ENCODE peak calls at places on chromosomes 6 and 20, in eight cellular contexts. P, W, I, C, M, K, V and L are unnamed samples.

GRCh38 chr6:21665436-21666199 is 72.1 kb downstream of the SOX4 start:
- DNase-seq in C (no peak), K (no peak), W (no peak), P (no peak), I (no peak), V (no peak), M (peak; percentile 88), L (no peak)

GRCh38 chr20:44625361-44625760 is 26.1 kb downstream of the ADA start:
- DNase-seq in W (no peak), C (no peak), K (no peak), V (no peak), I (no peak), P (no peak), M (no peak), L (no peak)

GRCh38 chr6:129536271-129536670 is 173.7 kb downstream of the ARHGAP18 start:
- DNase-seq in K (no peak), V (no peak), P (no peak), I (no peak), C (no peak), M (no peak), W (no peak), L (no peak)

GRCh38 chr6:166494757-166495486 is 91.6 kb downstream of the RAMACL start:
- DNase-seq in P (no peak), V (no peak), M (no peak), C (no peak), W (no peak), K (no peak), I (peak; percentile 54), L (no peak)

GRCh38 chr6:40932366-40932765 is 106.7 kb downstream of the UNC5CL start:
- DNase-seq in I (no peak), V (no peak), W (no peak), K (peak; percentile 42), C (no peak), M (no peak), P (no peak), L (no peak)

GRCh38 chr20:44057698-44058675 is 129.0 kb downstream of the JPH2 start:
- DNase-seq in M (no peak), P (no peak), W (no peak), K (peak; percentile 44), V (no peak), C (no peak), I (no peak), L (no peak)

GRCh38 chr6:157823523-157824370 is 701 bp downstream of the SNX9 start:
- DNase-seq in I (peak; percentile 88), P (peak; percentile 67), W (peak; percentile 34), K (peak; percentile 88), M (peak; percentile 45), C (no peak), V (peak; percentile 42), L (peak; percentile 18)

GRCh38 chr6:118893095-118893881 is 664 bp upstream of the ASF1A start:
- DNase-seq in W (no peak), I (no peak), V (no peak), P (peak; percentile 31), C (no peak), M (peak; percentile 41), K (peak; percentile 67), L (no peak)

GRCh38 chr20:46348972-46349741 is 40.9 kb upstream of the CDH22 start:
- DNase-seq in W (peak; percentile 38), I (peak; percentile 84), K (peak; percentile 31), V (peak; percentile 46), P (no peak), M (peak; percentile 80), C (no peak), L (peak; percentile 84)

GRCh38 chr6:80547827-80548226 is 441.4 kb downstream of the BCKDHB start:
- DNase-seq in K (peak; percentile 94), V (no peak), C (no peak), P (no peak), W (no peak), I (no peak), M (no peak), L (no peak)

GRCh38 chr6:12987783-12988182 is 271.2 kb downstream of the PHACTR1 start:
- DNase-seq in M (no peak), K (no peak), W (no peak), I (no peak), C (no peak), P (no peak), V (no peak), L (no peak)

GRCh38 chr6:162099685-162100084 is 627.9 kb downstream of the PRKN start:
- DNase-seq in K (peak; percentile 36), M (no peak), C (no peak), I (no peak), W (no peak), P (no peak), V (no peak), L (no peak)

GRCh38 chr6:43317968-43318367 is 9.3 kb upstream of the CRIP3 start:
- DNase-seq in C (no peak), M (no peak), I (no peak), V (no peak), W (no peak), K (no peak), P (no peak), L (no peak)

DNA sequence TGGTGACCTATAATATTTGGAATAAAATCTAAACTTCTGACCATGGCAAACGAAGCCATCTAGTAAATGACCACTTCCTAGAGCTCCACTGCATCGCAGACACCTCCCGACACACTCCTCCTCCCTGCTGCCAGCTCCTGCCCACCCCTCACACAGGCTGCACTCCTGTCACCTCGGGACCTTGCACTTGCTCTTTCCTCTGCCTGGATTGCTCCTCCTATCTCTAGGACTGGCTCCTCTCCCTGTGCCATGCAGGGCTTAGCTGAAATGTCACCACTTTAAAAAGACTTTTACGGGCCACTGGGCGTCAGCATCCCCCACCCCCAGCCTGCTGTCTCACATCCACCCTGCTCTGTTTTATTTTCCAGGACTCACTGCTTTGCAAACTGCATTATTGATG is 87.6 kb upstream of the MC3R start:
- DNase-seq in V (no peak), W (no peak), C (no peak), K (no peak), P (no peak), M (no peak), I (no peak), L (no peak)
- H3K9me3 ChIP-seq in V (no peaks in the 10 kb centered on the region), W (no peaks in the 10 kb centered on the region), C (no peaks in the 10 kb centered on the region), K (peaks cover 29% of the 10 kb centered on the region), P (no peaks in the 10 kb centered on the region), M (peaks cover 82% of the 10 kb centered on the region), I (no peaks in the 10 kb centered on the region), L (no peaks in the 10 kb centered on the region)

DNA sequence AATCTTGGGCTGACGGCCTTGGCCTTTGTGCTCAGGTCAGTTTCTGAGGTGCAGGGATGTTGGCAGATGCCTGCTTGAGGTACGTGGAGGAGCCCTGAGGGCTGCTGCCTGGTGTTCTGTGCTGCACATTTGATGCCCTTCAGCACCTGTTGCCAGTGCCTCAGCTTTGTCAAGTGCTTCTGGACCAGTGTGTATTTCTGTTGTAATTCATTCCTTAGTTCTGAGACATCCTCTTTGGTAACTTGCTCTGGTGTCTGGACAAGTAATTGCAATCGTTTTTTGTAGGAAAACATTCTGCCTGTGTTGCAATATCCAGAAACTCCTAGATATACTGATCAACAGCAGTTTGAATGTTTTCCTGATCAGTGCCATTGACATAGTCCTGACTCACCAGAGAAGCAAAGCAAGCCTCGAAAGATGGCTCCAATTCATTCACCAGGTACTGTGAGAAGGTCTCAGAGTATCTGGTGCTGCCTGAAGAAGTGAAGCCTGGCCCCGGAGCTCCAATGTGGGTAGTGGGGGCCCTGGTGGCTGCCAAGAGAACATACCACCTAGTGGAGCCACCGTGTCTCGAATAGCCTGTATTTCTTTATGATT is 26.7 kb downstream of the ZNF337 start:
- DNase-seq in I (no peak), K (peak; percentile 87), W (no peak), V (no peak), P (no peak), M (peak; percentile 57), C (no peak), L (peak; percentile 14)
- TF ChIP-seq CTCF in I (no peak), K (peak; percentile 14), W (no peak), V (peak; percentile 28), P (no peak), M (peak; percentile 61), C (no peak), L (peak; percentile 14)

GRCh38 chr6:22827760-22828159 is 258.4 kb downstream of the HDGFL1 start:
- DNase-seq in W (no peak), C (no peak), K (peak; percentile 28), I (no peak), P (no peak), M (no peak), V (no peak), L (no peak)

GRCh38 chr6:22828179-22829062 is 259.1 kb downstream of the HDGFL1 start:
- DNase-seq in W (no peak), K (peak; percentile 97), P (no peak), M (peak; percentile 59), C (peak; percentile 10), I (no peak), V (peak; percentile 71), L (peak; percentile 80)

GRCh38 chr6:22826961-22827360 is 257.6 kb downstream of the HDGFL1 start:
- DNase-seq in I (no peak), P (no peak), W (no peak), V (peak; percentile 12), C (no peak), M (no peak), K (peak; percentile 52), L (no peak)

GRCh38 chr6:22829070-22829469 is 259.7 kb downstream of the HDGFL1 start:
- DNase-seq in V (no peak), I (no peak), C (no peak), P (no peak), W (no peak), K (no peak), M (no peak), L (no peak)

DNA sequence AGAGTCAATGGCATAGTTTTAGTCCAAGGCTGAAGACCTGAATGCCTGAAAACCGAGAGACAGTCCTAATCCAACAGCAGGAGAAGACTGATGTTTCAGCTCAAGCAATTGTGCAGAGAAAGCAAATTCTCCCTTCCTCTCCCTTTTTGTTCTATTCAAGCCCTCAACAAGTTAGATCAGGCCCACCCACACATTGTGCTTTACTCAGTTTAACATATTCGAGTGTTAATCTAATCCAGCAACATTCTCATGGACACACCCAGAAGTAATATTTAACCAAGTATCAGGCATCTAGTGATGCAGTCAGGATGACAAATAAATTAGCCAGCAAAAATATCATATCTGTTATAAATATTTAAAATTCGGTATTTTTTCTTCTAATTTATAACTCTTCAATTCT is 261.1 kb downstream of the HDGFL1 start:
- DNase-seq in V (no peak), I (no peak), W (no peak), P (no peak), C (no peak), K (no peak), M (no peak), L (no peak)
- H3K9me3 ChIP-seq in V (peaks cover 16% of the 10 kb centered on the region), I (no peaks in the 10 kb centered on the region), W (no peaks in the 10 kb centered on the region), P (no peaks in the 10 kb centered on the region), C (no peaks in the 10 kb centered on the region), K (no peaks in the 10 kb centered on the region), M (no peaks in the 10 kb centered on the region), L (no peaks in the 10 kb centered on the region)

GRCh38 chr6:108638993-108639392 is 78.3 kb downstream of the FOXO3 start:
- DNase-seq in M (no peak), C (no peak), W (no peak), P (no peak), I (no peak), K (no peak), V (no peak), L (no peak)
- TF ChIP-seq CTCF in M (peak; percentile 19), C (no peak), W (no peak), P (no peak), I (no peak), K (no peak), V (no peak), L (no peak)

GRCh38 chr20:49284818-49285217 is 7.0 kb upstream of the ZNFX1 start:
- DNase-seq in K (no peak), C (no peak), I (no peak), M (no peak), W (no peak), V (no peak), P (no peak), L (no peak)
- H3K9me3 ChIP-seq in K (peaks cover 27% of the 10 kb centered on the region), C (peaks cover 25% of the 10 kb centered on the region), I (peaks cover 78% of the 10 kb centered on the region), M (no peaks in the 10 kb centered on the region), W (no peaks in the 10 kb centered on the region), V (peaks cover 73% of the 10 kb centered on the region), P (peaks cover 33% of the 10 kb centered on the region), L (peaks cover 12% of the 10 kb centered on the region)

GRCh38 chr6:135540207-135540877 is 42.8 kb upstream of the AHI1 start:
- DNase-seq in W (no peak), K (peak; percentile 62), M (no peak), V (no peak), I (no peak), P (no peak), C (no peak), L (no peak)
- TF ChIP-seq CTCF in W (no peak), K (peak; percentile 55), M (no peak), V (no peak), I (no peak), P (no peak), C (no peak), L (no peak)